ENCODE peak calls at places on chromosomes 11 and 22, in ten cellular contexts. S is cardiac muscle cell, W is pancreas, T is K562, X is astrocyte of the spinal cord, E is adrenal gland, F is epithelial cell of esophagus, A is fibroblast of mammary gland, M is GM10248, B is mucosa of descending colon. P is an unnamed sample.

GRCh38 chr11:85263328-85263727 is 363.8 kb downstream of the DLG2 start:
- DNase-seq in A (no peak), E (no peak), F (no peak), M (no peak), B (no peak), T (no peak), X (no peak), S (no peak), W (no peak), P (no peak)

GRCh38 chr11:64535811-64536210 is 55.2 kb upstream of the SLC22A12 start:
- DNase-seq in X (no peak), F (no peak), T (no peak), B (no peak), S (no peak), M (no peak), E (no peak), W (no peak), A (no peak), P (no peak)

GRCh38 chr11:119716475-119717057 is 12.4 kb downstream of the NECTIN1 start:
- DNase-seq in W (no peak), F (no peak), T (peak), X (no peak), A (no peak), M (no peak), E (no peak), B (no peak), S (no peak), P (no peak)

GRCh38 chr11:2555376-2555775 is 110.6 kb downstream of the KCNQ1 start:
- DNase-seq in W (no peak), S (no peak), F (no peak), T (no peak), A (no peak), M (no peak), B (no peak), X (no peak), E (no peak), P (peak)

GRCh38 chr22:40265783-40266182 is 80.5 kb upstream of the ADSL start:
- DNase-seq in A (no peak), T (no peak), F (peak), E (peak), X (no peak), B (no peak), S (no peak), W (no peak), M (peak), P (no peak)

GRCh38 chr11:72038491-72038890 is 39.8 kb downstream of the IL18BP start:
- DNase-seq in A (peak), X (peak), E (peak), T (peak), S (peak), M (no peak), W (peak), B (peak), F (peak), P (no peak)

GRCh38 chr22:47044722-47045545 is 282.5 kb downstream of the TBC1D22A start:
- DNase-seq in W (no peak), S (no peak), X (no peak), M (no peak), E (no peak), B (no peak), F (no peak), A (no peak), T (no peak), P (peak)

GRCh38 chr11:20112291-20113146 is 47.8 kb downstream of the DBX1 start:
- DNase-seq in M (no peak), W (peak), T (peak), X (peak), A (peak), E (peak), S (peak), F (peak), B (peak), P (peak)

GRCh38 chr22:27866136-27867091 is 52.6 kb downstream of the PITPNB start:
- DNase-seq in A (peak), M (no peak), X (peak), S (peak), W (no peak), B (peak), E (peak), F (peak), T (no peak), P (no peak)

GRCh38 chr11:67484847-67485311 is 2.1 kb downstream of the AIP start:
- DNase-seq in A (no peak), M (no peak), X (no peak), F (no peak), W (no peak), E (no peak), B (no peak), T (no peak), S (no peak), P (no peak)

GRCh38 chr11:107078375-107078774 is 60.1 kb upstream of the GUCY1A2 start:
- DNase-seq in T (no peak), M (no peak), W (no peak), B (no peak), X (no peak), S (no peak), A (no peak), F (peak), E (no peak), P (no peak)

GRCh38 chr22:37638351-37639069 is 959 bp upstream of the SH3BP1 start:
- DNase-seq in B (peak), F (peak), E (no peak), X (no peak), M (no peak), S (no peak), T (no peak), W (no peak), A (no peak), P (no peak)

GRCh38 chr22:37634505-37635002 is 4.9 kb upstream of the SH3BP1 start:
- DNase-seq in W (no peak), E (no peak), M (no peak), A (no peak), S (no peak), T (no peak), B (no peak), F (no peak), X (peak), P (no peak)

GRCh38 chr22:37636949-37637273 is 2.6 kb upstream of the SH3BP1 start:
- DNase-seq in S (no peak), M (no peak), T (no peak), W (no peak), A (no peak), F (no peak), E (no peak), B (no peak), X (no peak), P (no peak)

GRCh38 chr22:37635157-37635556 is 4.3 kb upstream of the SH3BP1 start:
- DNase-seq in W (no peak), T (no peak), E (no peak), X (no peak), F (no peak), S (no peak), M (no peak), A (no peak), B (no peak), P (no peak)

DNA sequence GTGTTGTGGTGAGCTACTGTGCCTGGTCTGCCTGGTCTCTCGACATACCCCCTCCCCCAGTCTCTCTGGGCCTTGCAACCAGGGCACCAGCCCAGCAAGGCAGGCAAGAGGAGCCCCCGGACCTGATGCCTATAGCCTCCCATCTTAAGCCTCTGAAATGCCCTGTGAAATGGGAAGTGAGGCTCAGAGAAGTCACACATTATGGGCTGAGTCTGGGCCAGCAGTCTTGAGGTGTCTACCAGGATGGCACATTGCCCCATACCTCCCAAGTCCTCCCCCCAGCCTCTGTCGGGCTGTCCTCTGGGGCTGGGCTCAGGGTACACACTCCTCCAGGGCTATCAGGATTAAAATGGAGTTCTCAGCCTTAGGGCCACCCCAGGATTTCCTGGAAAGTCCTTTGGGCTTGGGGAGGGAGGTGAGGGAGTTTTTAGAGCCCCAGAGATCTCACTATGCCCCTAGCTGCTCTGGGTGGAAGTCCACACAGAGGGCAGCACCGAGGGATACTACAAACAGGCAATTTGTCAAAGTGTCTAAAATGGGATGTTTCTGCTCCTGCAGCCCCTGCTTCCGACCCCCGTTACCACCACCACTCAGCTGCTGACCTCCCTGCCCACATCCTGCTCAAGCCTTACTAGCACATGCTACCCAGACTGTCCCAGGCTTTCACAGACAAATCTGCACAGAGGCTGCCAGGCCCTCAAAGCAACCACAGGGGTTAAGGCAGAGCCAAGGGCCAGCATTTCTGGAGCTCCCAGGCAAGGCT is 3.1 kb upstream of the SH3BP1 start:
- DNase-seq in M (no peak), B (no peak), E (no peak), T (no peak), W (no peak), A (peak), X (peak), S (peak), F (no peak), P (no peak)
- TF ChIP-seq CTCF in M (no peak), B (no peak), E (no peak), T (peak), W (no peak), A (peak), X (peak), S (peak), F (peak), P (no peak)

DNA sequence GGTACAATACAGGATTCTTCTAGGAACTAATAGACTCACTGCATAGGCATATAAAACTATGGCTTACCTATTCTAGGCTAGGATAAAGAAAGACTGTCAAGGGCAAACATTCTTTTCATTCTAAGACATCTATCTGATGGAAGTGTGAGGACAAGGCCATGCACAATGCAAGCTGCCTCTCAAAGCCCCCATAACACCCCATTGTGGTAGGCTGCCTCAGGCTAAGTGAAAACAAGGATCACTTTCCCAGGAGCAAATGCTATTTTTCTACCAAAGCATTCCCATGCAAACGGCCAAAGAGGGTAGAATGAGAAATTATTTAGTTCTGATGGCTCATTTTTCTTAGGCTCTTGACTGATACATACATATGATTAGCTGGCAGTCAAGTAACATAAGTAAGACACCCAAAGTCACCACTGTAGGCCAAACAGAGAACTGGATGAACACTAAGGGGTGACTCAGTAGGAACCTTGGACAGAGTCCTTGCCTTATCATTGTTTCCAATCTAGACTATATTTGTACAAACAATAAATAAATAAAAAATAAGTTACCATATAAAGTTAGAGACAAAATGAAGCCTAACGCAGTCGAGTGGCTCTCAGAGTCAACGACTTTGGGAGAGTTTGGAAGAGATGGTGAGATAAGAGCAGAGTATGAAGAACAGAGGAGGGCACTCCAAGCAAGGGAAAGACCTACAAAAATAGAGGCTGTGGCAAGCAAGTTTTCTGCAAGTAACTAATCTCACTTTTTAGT is 303.6 kb downstream of the SBF2 start:
- DNase-seq in T (no peak), S (peak), E (no peak), A (peak), B (no peak), W (no peak), X (no peak), F (no peak), M (no peak), P (no peak)
- TF ChIP-seq CTCF in T (no peak), S (no peak), E (no peak), A (peak), B (no peak), W (no peak), X (peak), F (peak), M (no peak), P (peak)

DNA sequence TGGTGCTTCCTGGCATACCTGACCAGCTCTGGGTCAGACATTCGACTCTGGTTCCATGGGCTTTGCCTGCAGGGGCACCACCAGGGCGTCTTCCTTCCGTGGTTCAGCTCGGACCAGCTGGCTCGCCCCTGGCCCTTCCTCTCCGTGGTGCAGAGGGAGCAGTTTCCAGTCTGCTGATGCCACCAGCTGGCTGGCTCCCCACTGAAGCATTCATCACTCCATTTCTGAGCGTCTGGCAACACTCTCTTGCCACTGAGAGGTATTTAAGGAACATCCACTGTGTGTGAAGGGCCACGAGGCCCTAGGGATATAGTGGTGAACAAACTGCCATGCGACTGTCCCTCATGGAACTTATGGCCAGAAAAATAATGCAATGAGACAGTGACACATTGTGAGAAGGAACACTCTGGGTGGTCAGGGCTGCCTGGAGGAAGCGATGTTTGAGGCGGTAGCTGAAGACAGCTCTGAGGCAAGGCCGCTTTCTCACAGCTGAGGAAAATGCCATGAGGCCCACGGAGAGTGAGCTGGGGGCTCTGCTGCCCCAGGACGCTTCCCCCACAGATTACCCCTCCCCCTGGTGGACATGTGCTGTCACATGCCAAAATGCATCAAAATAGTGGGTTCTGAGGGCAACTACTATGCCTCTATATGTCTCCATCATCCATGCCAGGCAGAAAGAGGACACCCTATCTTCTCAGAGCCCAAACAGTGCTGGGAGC is 44.9 kb upstream of the ARFGAP3 start:
- DNase-seq in M (no peak), A (no peak), T (peak), W (no peak), B (no peak), E (no peak), S (no peak), F (no peak), X (no peak), P (no peak)
- TF ChIP-seq CTCF in M (peak), A (peak), T (peak), W (no peak), B (no peak), E (no peak), S (peak), F (peak), X (peak), P (peak)

DNA sequence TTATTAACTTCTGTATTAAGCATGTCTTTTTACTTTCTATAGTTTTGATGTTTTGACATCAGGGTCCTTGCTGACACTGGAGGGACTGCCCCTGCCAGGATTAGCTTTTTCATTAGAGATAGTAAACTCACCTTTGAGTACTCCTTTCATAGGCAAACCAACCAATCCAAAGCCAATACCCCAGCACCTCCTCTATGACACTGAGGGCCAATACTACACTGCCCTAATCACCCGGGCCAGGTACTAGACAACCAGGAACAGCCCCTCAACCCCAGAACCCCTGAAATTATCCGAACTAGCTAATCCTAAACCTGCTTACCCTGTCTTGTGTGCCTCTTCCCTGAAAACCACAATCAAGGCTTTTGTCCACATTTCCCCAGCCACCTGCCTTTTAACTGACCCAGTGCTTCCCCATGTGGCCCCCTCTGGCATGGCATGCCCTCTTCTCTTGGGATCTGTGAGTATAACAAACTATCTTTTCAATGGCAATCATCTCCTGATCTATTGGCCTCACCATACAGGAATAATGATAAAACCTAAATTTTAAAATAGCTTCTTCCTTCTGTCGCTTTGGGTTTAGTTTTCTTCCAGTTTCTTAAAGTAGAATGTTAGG is 31.2 kb downstream of the RAB6A start:
- DNase-seq in E (peak), A (no peak), F (peak), S (no peak), B (no peak), M (no peak), T (peak), X (no peak), W (no peak), P (no peak)
- TF ChIP-seq CTCF in E (peak), A (peak), F (peak), S (peak), B (no peak), M (no peak), T (peak), X (peak), W (no peak), P (peak)

DNA sequence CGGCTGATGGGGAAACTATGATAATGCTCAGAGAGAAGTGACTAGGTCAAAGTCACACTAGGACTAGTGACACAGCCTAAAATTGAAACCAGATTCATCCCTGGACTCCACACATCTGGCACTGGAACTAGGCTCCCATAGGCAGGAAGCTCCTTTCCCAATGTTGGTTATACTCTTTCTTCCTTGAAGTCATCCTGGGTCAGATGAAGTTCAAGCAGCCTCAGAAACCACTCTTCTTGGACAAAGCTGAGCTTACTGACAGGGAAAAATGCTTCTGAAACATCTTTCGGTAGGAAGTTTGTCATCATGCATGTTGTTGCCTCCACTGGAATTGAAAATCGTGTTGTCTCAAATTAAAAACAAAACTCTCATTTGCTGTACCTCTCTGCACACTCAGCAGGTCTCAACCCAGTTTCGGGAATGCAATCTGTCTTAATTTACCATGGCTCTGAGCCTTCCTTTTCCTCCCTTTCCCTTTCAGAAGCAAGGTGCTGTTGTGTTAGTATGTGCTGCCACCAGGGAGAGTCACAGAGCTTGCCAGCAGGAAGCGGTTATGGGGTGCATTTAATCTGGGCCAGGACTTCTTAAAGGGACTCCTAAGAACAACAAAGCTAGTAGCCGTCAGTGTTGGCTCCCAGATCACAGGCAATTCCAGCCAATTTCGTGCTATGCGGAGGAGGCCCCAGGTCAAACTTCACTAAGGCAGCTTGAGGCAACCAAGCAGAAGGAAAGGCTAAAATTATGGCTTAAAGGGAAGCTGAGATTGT is 384.8 kb downstream of the TENM4 start:
- DNase-seq in M (no peak), B (no peak), F (no peak), S (peak), T (no peak), X (peak), A (peak), E (no peak), W (no peak), P (no peak)
- TF ChIP-seq CTCF in M (no peak), B (no peak), F (peak), S (peak), T (no peak), X (peak), A (peak), E (no peak), W (no peak), P (no peak)

GRCh38 chr22:49918911-49919881 is 762 bp downstream of the CRELD2 start:
- DNase-seq in E (no peak), T (peak), W (no peak), F (no peak), S (no peak), X (no peak), M (no peak), A (no peak), B (no peak), P (no peak)
- TF ChIP-seq CTCF in E (no peak), T (no peak), W (no peak), F (no peak), S (no peak), X (no peak), M (no peak), A (no peak), B (no peak), P (no peak)